ENCODE peak calls at places on chromosomes 16 and 17, in nine cellular contexts. S is left ventricle myocardium inferior, W is choroid plexus epithelial cell, V is vagina, L is esophagus squamous epithelium, K is tibial artery, B is HCT116, Q is endothelial cell, F is AG09319. J is an unnamed sample.
A peak's percentile ranks its signal among the peaks of the same experiment; 100 is the strongest.

GRCh38 chr17:76869878-76870714 is 1.9 kb downstream of the MGAT5B start:
- DNase-seq in F (no peak), L (no peak), S (no peak), W (peak; percentile 26), V (no peak), K (no peak), Q (peak; percentile 50), B (no peak), J (no peak)

GRCh38 chr16:69924777-69925191 is 26.4 kb upstream of the CLEC18A start:
- DNase-seq in K (peak; percentile 94), F (no peak), V (no peak), Q (no peak), W (peak; percentile 85), S (peak; percentile 69), L (no peak), B (no peak), J (no peak)

GRCh38 chr16:65024649-65025243 is 97.1 kb downstream of the CDH11 start:
- DNase-seq in W (peak; percentile 77), B (no peak), S (no peak), V (no peak), Q (peak; percentile 14), K (no peak), F (no peak), L (no peak), J (no peak)

GRCh38 chr17:37737081-37737480 is 7.8 kb downstream of the HNF1B start:
- DNase-seq in S (no peak), L (no peak), W (peak; percentile 41), F (no peak), K (no peak), Q (no peak), B (no peak), V (no peak), J (no peak)

GRCh38 chr17:77425791-77426641 is 285.2 kb downstream of the SEC14L1 start:
- DNase-seq in F (no peak), L (no peak), S (no peak), V (no peak), K (peak; percentile 80), Q (no peak), W (peak; percentile 93), B (no peak), J (no peak)

GRCh38 chr17:1047177-1047885 is 50.4 kb downstream of the TIMM22 start:
- DNase-seq in S (peak; percentile 70), Q (no peak), L (no peak), W (peak; percentile 24), K (peak; percentile 95), F (no peak), V (no peak), B (no peak), J (peak; percentile 86)

GRCh38 chr17:63442549-63443035 is 3.5 kb downstream of the CYB561 start:
- DNase-seq in S (no peak), F (no peak), B (no peak), W (no peak), V (no peak), K (no peak), Q (no peak), L (no peak), J (peak; percentile 76)

GRCh38 chr17:68777856-68778694 is 176.9 kb upstream of the FAM20A start:
- DNase-seq in F (no peak), B (no peak), L (no peak), K (no peak), Q (no peak), W (no peak), V (no peak), S (no peak), J (no peak)

GRCh38 chr16:56610017-56610608 is 1.7 kb downstream of the MT2A start:
- DNase-seq in L (no peak), S (no peak), K (peak; percentile 85), V (no peak), W (peak; percentile 96), B (peak; percentile 75), Q (no peak), F (no peak), J (no peak)

GRCh38 chr17:47982091-47982617 is 11.2 kb downstream of the CDK5RAP3 start:
- DNase-seq in S (no peak), L (no peak), K (no peak), W (no peak), B (no peak), Q (no peak), V (no peak), F (no peak), J (no peak)

GRCh38 chr17:4230142-4230541 is 33.6 kb downstream of the ANKFY1 start:
- DNase-seq in L (no peak), Q (no peak), S (no peak), V (no peak), F (peak; percentile 85), W (peak; percentile 94), B (peak; percentile 31), K (no peak), J (no peak)

GRCh38 chr16:64391009-64391663 is 730.7 kb downstream of the CDH11 start:
- DNase-seq in B (no peak), K (no peak), V (no peak), L (no peak), W (peak; percentile 55), F (no peak), Q (no peak), S (no peak), J (no peak)

DNA sequence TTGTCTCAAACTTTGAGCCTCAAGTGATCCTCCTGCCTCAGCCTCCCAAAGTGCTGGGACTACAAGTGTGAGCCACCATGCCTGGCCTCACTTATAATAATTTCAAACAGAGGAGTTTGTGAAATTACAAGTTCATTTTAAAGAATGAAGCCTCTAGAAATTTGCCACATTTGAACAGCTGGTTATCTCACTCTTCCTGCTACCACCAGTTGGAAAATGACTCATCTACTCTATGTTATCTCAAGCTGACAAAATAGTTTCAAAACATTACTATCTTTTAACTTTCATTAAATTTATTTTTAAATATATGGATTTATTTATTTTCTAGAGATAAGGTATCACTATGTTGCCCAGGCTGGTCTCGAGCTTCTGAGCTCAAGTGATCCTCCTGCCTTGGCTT is 47.8 kb downstream of the MYH13 start:
- DNase-seq in V (no peak), Q (no peak), W (no peak), B (no peak), K (no peak), L (no peak), F (no peak), S (no peak), J (no peak)
- TF ChIP-seq CTCF in V (no peak), Q (no peak), W (no peak), B (no peak), K (no peak), L (no peak), F (no peak), S (no peak), J (no peak)

GRCh38 chr16:62224810-62225209 is 188.6 kb upstream of the CDH8 start:
- DNase-seq in K (no peak), S (no peak), W (no peak), L (no peak), Q (no peak), B (no peak), F (no peak), V (no peak), J (no peak)

DNA sequence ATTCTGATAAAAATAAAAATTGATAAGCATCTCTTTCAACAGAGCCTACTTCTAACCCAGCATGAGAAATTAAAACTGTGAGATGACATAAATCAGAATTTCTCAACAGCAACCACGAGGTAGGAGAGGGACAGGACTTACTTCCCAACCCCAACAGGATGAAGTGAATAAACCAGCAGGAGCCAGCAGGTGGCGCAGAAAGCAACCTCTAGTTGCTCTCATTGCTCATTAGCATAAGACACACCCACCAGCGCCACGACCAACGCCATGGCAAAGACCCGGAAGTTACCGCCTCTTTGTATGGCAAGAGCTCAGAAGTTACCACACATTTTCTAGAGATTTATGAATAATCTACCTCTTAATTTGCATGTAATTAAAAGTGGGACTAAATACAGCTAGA is 189.4 kb upstream of the CDH8 start:
- DNase-seq in V (no peak), S (peak; percentile 60), K (no peak), B (no peak), L (no peak), F (no peak), Q (peak; percentile 64), W (peak; percentile 1), J (no peak)
- TF ChIP-seq CTCF in V (no peak), S (peak; percentile 58), K (no peak), B (peak; percentile 36), L (peak; percentile 55), F (no peak), Q (no peak), W (no peak), J (peak; percentile 51)

GRCh38 chr17:17693955-17694228 is 12.6 kb downstream of the RAI1 start:
- DNase-seq in Q (no peak), F (no peak), L (no peak), W (no peak), B (no peak), K (no peak), S (no peak), V (no peak), J (no peak)

GRCh38 chr17:17692353-17693252 is 11.3 kb downstream of the RAI1 start:
- DNase-seq in L (no peak), F (no peak), S (no peak), Q (no peak), V (no peak), B (no peak), K (no peak), W (no peak), J (no peak)

GRCh38 chr17:17691468-17692263 is 10.4 kb downstream of the RAI1 start:
- DNase-seq in B (no peak), S (no peak), F (no peak), V (no peak), K (no peak), Q (no peak), L (no peak), W (no peak), J (no peak)

GRCh38 chr17:17694229-17695081 is 13.2 kb downstream of the RAI1 start:
- DNase-seq in Q (peak; percentile 67), W (peak; percentile 64), F (no peak), K (peak; percentile 88), B (no peak), L (no peak), V (no peak), S (peak; percentile 76), J (peak; percentile 86)

GRCh38 chr17:17693253-17693954 is 12.1 kb downstream of the RAI1 start:
- DNase-seq in B (no peak), S (peak; percentile 70), Q (peak; percentile 62), K (peak; percentile 86), V (no peak), F (no peak), L (no peak), W (no peak), J (no peak)
- TF ChIP-seq CTCF in B (no peak), S (no peak), Q (no peak), K (no peak), V (no peak), F (no peak), L (no peak), W (no peak), J (no peak)

DNA sequence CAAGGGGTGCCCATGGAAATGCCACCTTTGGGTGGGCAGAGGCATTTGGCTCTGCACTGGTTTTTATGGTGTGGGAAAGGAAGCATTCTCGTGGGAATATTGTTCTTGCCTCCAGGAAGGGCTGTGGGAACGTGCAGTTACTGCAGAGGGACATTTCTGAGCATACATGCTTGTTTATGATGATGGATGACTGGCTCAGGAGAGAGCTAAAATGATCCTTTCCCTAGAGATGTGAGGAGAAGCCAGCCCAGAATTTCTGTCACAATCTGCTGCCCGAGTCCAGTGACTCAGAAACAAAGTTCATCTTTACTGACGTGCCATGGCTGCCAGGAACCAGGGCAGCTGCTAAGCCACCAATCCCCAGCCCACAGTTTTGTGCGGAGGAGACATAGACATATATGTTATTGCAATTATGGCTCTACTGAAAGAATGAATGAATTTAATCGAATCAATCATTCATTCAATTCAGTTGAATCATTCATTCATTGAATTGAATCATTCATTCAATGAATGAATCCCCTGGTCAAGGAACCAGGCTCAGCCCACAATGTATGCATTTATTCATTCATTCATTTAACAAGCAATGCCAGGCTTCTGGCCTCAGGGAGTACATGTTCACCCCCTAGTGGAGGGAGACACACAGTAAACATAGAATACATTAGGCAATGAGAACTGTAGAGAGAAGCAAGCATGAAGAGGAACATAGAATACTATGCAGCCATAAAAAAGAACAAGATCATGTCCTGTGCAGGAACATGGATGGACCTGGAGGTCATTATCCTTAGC is 414.4 kb upstream of the HSBP1 start:
- DNase-seq in K (peak; percentile 77), V (no peak), B (no peak), F (no peak), L (no peak), S (no peak), Q (no peak), W (peak; percentile 39), J (no peak)
- TF ChIP-seq CTCF in K (no peak), V (no peak), B (peak; percentile 50), F (no peak), L (peak; percentile 15), S (no peak), Q (peak; percentile 16), W (peak; percentile 52), J (peak; percentile 6)